ENCODE peak calls at places on chromosome 18, in four cellular contexts. E, X, O and I are unnamed samples.
A peak's percentile ranks its signal among the peaks of the same experiment; 100 is the strongest.

GRCh38 chr18:26685438-26686173 is 137.3 kb upstream of the KCTD1 start:
- DNase-seq in X (no peak), O (no peak), E (no peak), I (no peak)

GRCh38 chr18:47863041-47863440 is 67.4 kb downstream of the SMAD2 start:
- DNase-seq in E (no peak), X (no peak), O (no peak), I (no peak)

GRCh38 chr18:73697395-73697794 is 450.2 kb downstream of the FBXO15 start:
- DNase-seq in X (no peak), E (no peak), O (no peak), I (no peak)

GRCh38 chr18:27366151-27366550 is 181.0 kb upstream of the CHST9 start:
- DNase-seq in O (no peak), X (no peak), E (no peak), I (no peak)

GRCh38 chr18:53796042-53796729 is 428.3 kb downstream of the MBD2 start:
- DNase-seq in X (peak; percentile 79), O (no peak), E (no peak), I (no peak)

GRCh38 chr18:50527636-50528307 is 32.1 kb upstream of the MAPK4 start:
- DNase-seq in O (no peak), E (no peak), X (no peak), I (no peak)

GRCh38 chr18:23756590-23757540 is 67.6 kb downstream of the LAMA3 start:
- DNase-seq in E (no peak), O (no peak), X (no peak), I (no peak)

GRCh38 chr18:54551590-54551989 is 39.5 kb upstream of the DYNAP start:
- DNase-seq in E (no peak), O (no peak), X (no peak), I (no peak)

GRCh38 chr18:10141559-10141958 is 227.7 kb downstream of the VAPA start:
- DNase-seq in X (no peak), O (no peak), E (no peak), I (no peak)